ENCODE peak calls at places on chromosomes 2 and 18, in eight cellular contexts. I is transverse colon, F is A549, D is lower lobe of right lung, J is SJSA1, G is left ventricle myocardium inferior, Z is GM23248, V is body of pancreas. C is an unnamed sample.

GRCh38 chr2:126831234-126832005 is 67.3 kb upstream of the TEX51 start:
- DNase-seq in I (no peak), F (no peak), D (no peak), J (peak; percentile 33), G (no peak), Z (no peak), V (no peak), C (no peak)

GRCh38 chr18:7090771-7091170 is 26.8 kb downstream of the LAMA1 start:
- DNase-seq in I (no peak), F (no peak), D (no peak), J (no peak), G (no peak), Z (no peak), V (no peak), C (no peak)

GRCh38 chr18:2627821-2628276 is 27.7 kb upstream of the SMCHD1 start:
- DNase-seq in I (no peak), F (no peak), D (no peak), J (no peak), G (no peak), Z (peak; percentile 67), V (no peak), C (no peak)

GRCh38 chr2:231395188-231396057 is at the start of gene B3GNT7:
- DNase-seq in I (peak; percentile 68), F (no peak), D (peak; percentile 63), J (no peak), G (no peak), Z (no peak), V (peak; percentile 52), C (no peak)

GRCh38 chr2:238970553-238971081 is 122.7 kb downstream of the TWIST2 start:
- DNase-seq in I (peak; percentile 51), F (peak; percentile 67), D (peak; percentile 74), J (no peak), G (peak; percentile 42), Z (peak; percentile 72), V (peak; percentile 59), C (peak; percentile 52)

GRCh38 chr18:46166261-46166970 is 62.2 kb downstream of the HAUS1 start:
- DNase-seq in I (no peak), F (no peak), D (no peak), J (no peak), G (no peak), Z (no peak), V (no peak), C (no peak)

GRCh38 chr2:186485871-186486650 is at the start of gene ZC3H15:
- DNase-seq in I (peak; percentile 98), F (peak; percentile 82), D (peak; percentile 98), J (peak; percentile 97), G (peak; percentile 97), Z (peak; percentile 100), V (peak; percentile 97), C (peak; percentile 98)

GRCh38 chr2:41464395-41464794 is 583.4 kb upstream of the PKDCC start:
- DNase-seq in I (no peak), F (no peak), D (no peak), J (no peak), G (no peak), Z (no peak), V (no peak), C (no peak)

GRCh38 chr2:170778900-170779299 is 8.7 kb downstream of the ERICH2 start:
- DNase-seq in I (no peak), F (no peak), D (no peak), J (no peak), G (no peak), Z (no peak), V (no peak), C (no peak)

GRCh38 chr18:11040823-11041712 is 108.3 kb downstream of the PIEZO2 start:
- DNase-seq in I (peak; percentile 26), F (peak; percentile 13), D (no peak), J (no peak), G (no peak), Z (peak; percentile 72), V (peak; percentile 68), C (no peak)

GRCh38 chr2:235669983-235670962 is 176.4 kb downstream of the AGAP1 start:
- DNase-seq in I (peak; percentile 70), F (peak; percentile 33), D (peak; percentile 66), J (peak; percentile 83), G (peak; percentile 67), Z (peak; percentile 96), V (peak; percentile 34), C (peak; percentile 68)

GRCh38 chr2:112691761-112692370 is 29.0 kb upstream of the NT5DC4 start:
- DNase-seq in I (no peak), F (no peak), D (no peak), J (peak; percentile 4), G (no peak), Z (peak; percentile 53), V (no peak), C (no peak)

GRCh38 chr18:47873625-47874024 is 56.8 kb downstream of the SMAD2 start:
- DNase-seq in I (no peak), F (no peak), D (no peak), J (no peak), G (no peak), Z (no peak), V (no peak), C (no peak)

GRCh38 chr18:48693625-48694262 is 154.9 kb downstream of the CTIF start:
- DNase-seq in I (no peak), F (no peak), D (no peak), J (no peak), G (no peak), Z (peak; percentile 51), V (no peak), C (peak; percentile 22)

GRCh38 chr18:55142413-55142812 is 183.2 kb upstream of the CCDC68 start:
- DNase-seq in I (no peak), F (no peak), D (no peak), J (no peak), G (no peak), Z (peak; percentile 12), V (no peak), C (no peak)
- H3K4me1 ChIP-seq in I (no peaks in the 10 kb centered on the region), F (no peaks in the 10 kb centered on the region), D (no peaks in the 10 kb centered on the region), J (no peaks in the 10 kb centered on the region), G (no peaks in the 10 kb centered on the region), Z (no peaks in the 10 kb centered on the region), V (no peaks in the 10 kb centered on the region), C (no peaks in the 10 kb centered on the region)

GRCh38 chr2:219273887-219274391 is 5.2 kb upstream of the DNAJB2 start:
- DNase-seq in I (no peak), F (peak; percentile 89), D (no peak), J (no peak), G (no peak), Z (peak; percentile 74), V (no peak), C (no peak)
- H3K4me1 ChIP-seq in I (peaks cover 17% of the 10 kb centered on the region), F (peaks cover 83% of the 10 kb centered on the region), D (peaks cover 14% of the 10 kb centered on the region), J (peaks cover 41% of the 10 kb centered on the region), G (peaks cover 37% of the 10 kb centered on the region), Z (peaks cover 38% of the 10 kb centered on the region), V (peaks cover 32% of the 10 kb centered on the region), C (peaks cover 16% of the 10 kb centered on the region)

GRCh38 chr2:54579061-54579681 is 123.0 kb downstream of the SPTBN1 start:
- DNase-seq in I (no peak), F (no peak), D (no peak), J (no peak), G (no peak), Z (no peak), V (no peak), C (no peak)
- H3K4me1 ChIP-seq in I (peaks cover 79% of the 10 kb centered on the region), F (peaks cover 100% of the 10 kb centered on the region), D (peaks cover 89% of the 10 kb centered on the region), J (peaks cover 5% of the 10 kb centered on the region), G (peaks cover 100% of the 10 kb centered on the region), Z (peaks cover 14% of the 10 kb centered on the region), V (peaks cover 85% of the 10 kb centered on the region), C (peaks cover 51% of the 10 kb centered on the region)

GRCh38 chr2:54606393-54606973 is 117.0 kb upstream of the EML6 start:
- DNase-seq in I (no peak), F (no peak), D (no peak), J (no peak), G (peak; percentile 55), Z (peak; percentile 63), V (no peak), C (no peak)
- H3K4me1 ChIP-seq in I (peaks cover 41% of the 10 kb centered on the region), F (peaks cover 90% of the 10 kb centered on the region), D (peaks cover 61% of the 10 kb centered on the region), J (peaks cover 41% of the 10 kb centered on the region), G (peaks cover 99% of the 10 kb centered on the region), Z (peaks cover 33% of the 10 kb centered on the region), V (peaks cover 49% of the 10 kb centered on the region), C (peaks cover 49% of the 10 kb centered on the region)